ENCODE peak calls at places on chromosomes 13 and 19, in nine cellular contexts. Z, R, D, K, O, C, P, B and S are unnamed samples. For H3K9me3 and H3K4me1, the result is how much of the 10 kb centered on the place peaks cover.

GRCh38 chr13:26971990-26972888 is 199.4 kb downstream of the USP12 start:
- DNase-seq in Z (no peak), R (no peak), D (peak), K (peak), O (no peak), C (no peak), P (peak), B (no peak), S (peak)

GRCh38 chr19:5117421-5117820 is 148.5 kb downstream of the KDM4B start:
- DNase-seq in Z (no peak), R (no peak), D (no peak), K (no peak), O (no peak), C (no peak), P (no peak), B (no peak), S (no peak)

GRCh38 chr19:45164577-45165335 is 4.0 kb upstream of the NKPD1 start:
- DNase-seq in Z (no peak), R (no peak), D (no peak), K (peak), O (peak), C (peak), P (peak), B (peak), S (peak)

GRCh38 chr19:43984687-43985000 is 656 bp downstream of the ZNF155 start:
- DNase-seq in Z (no peak), R (no peak), D (peak), K (peak), O (peak), C (no peak), P (no peak), B (peak), S (no peak)

GRCh38 chr19:8702350-8702749 is 3.8 kb upstream of the ACTL9 start:
- DNase-seq in Z (no peak), R (no peak), D (peak), K (no peak), O (no peak), C (no peak), P (no peak), B (no peak), S (no peak)

GRCh38 chr19:50512112-50512998 is 1.4 kb downstream of the ASPDH start:
- DNase-seq in Z (no peak), R (no peak), D (no peak), K (no peak), O (peak), C (no peak), P (no peak), B (peak), S (no peak)

GRCh38 chr13:82933986-82934385 is 948.3 kb downstream of the SLITRK1 start:
- DNase-seq in Z (no peak), R (no peak), D (no peak), K (no peak), O (no peak), C (no peak), P (no peak), B (no peak), S (peak)

GRCh38 chr13:84951128-84951527 is 848.1 kb downstream of the SLITRK6 start:
- DNase-seq in Z (no peak), R (no peak), D (no peak), K (no peak), O (no peak), C (no peak), P (peak), B (no peak), S (no peak)

GRCh38 chr19:41997121-41997850 is 3.3 kb upstream of the ATP1A3 start:
- DNase-seq in Z (no peak), R (no peak), D (peak), K (peak), O (peak), C (no peak), P (no peak), B (no peak), S (peak)

GRCh38 chr19:46303702-46304397 is 7.0 kb downstream of the HIF3A start:
- DNase-seq in Z (no peak), R (no peak), D (peak), K (peak), O (peak), C (peak), P (peak), B (peak), S (peak)

GRCh38 chr13:51534075-51534817 is 50.0 kb upstream of the WDFY2 start:
- DNase-seq in Z (no peak), R (no peak), D (peak), K (peak), O (peak), C (no peak), P (no peak), B (peak), S (peak)

GRCh38 chr13:103694033-103694432 is 627.8 kb upstream of the SLC10A2 start:
- DNase-seq in Z (no peak), R (no peak), D (no peak), K (no peak), O (no peak), C (no peak), P (no peak), B (no peak), S (no peak)

GRCh38 chr19:38193445-38193844 is 30.6 kb downstream of the DPF1 start:
- DNase-seq in Z (no peak), R (no peak), D (no peak), K (no peak), O (no peak), C (no peak), P (no peak), B (no peak), S (no peak)

GRCh38 chr19:5083547-5083965 is 114.6 kb downstream of the KDM4B start:
- DNase-seq in Z (no peak), R (no peak), D (no peak), K (peak), O (peak), C (peak), P (no peak), B (peak), S (no peak)

GRCh38 chr19:35124098-35125060 is 8.8 kb downstream of the FXYD3 start:
- DNase-seq in Z (peak), R (peak), D (no peak), K (peak), O (peak), C (peak), P (peak), B (peak), S (peak)

GRCh38 chr13:25179011-25179410 is 6.9 kb upstream of the AMER2 start:
- DNase-seq in Z (no peak), R (no peak), D (no peak), K (no peak), O (no peak), C (no peak), P (no peak), B (no peak), S (no peak)

GRCh38 chr13:110593430-110594130 is 21.8 kb upstream of the NAXD start:
- DNase-seq in Z (no peak), R (no peak), D (peak), K (peak), O (no peak), C (no peak), P (peak), B (no peak), S (peak)

GRCh38 chr19:4744451-4745170 is 21.0 kb upstream of the DPP9 start:
- DNase-seq in Z (no peak), R (no peak), D (no peak), K (peak), O (no peak), C (peak), P (no peak), B (peak), S (peak)

GRCh38 chr13:95502216-95502615 is 50.3 kb upstream of the CLDN10 start:
- DNase-seq in Z (no peak), R (no peak), D (no peak), K (no peak), O (no peak), C (no peak), P (no peak), B (no peak), S (no peak)

GRCh38 chr19:47446534-47447469 is 24.9 kb downstream of the SLC8A2 start:
- DNase-seq in Z (no peak), R (no peak), D (no peak), K (peak), O (no peak), C (no peak), P (no peak), B (no peak), S (no peak)

GRCh38 chr13:29752175-29752574 is 98.2 kb downstream of the UBL3 start:
- DNase-seq in Z (no peak), R (no peak), D (no peak), K (no peak), O (no peak), C (no peak), P (no peak), B (no peak), S (no peak)

GRCh38 chr19:13881231-13881691 is 4.3 kb downstream of the NANOS3 start:
- DNase-seq in Z (no peak), R (no peak), D (peak), K (peak), O (no peak), C (no peak), P (peak), B (no peak), S (peak)

GRCh38 chr13:71979616-71980015 is 112.6 kb upstream of the DACH1 start:
- DNase-seq in Z (no peak), R (no peak), D (no peak), K (no peak), O (no peak), C (no peak), P (no peak), B (no peak), S (peak)

GRCh38 chr19:19474950-19475781 is 40.2 kb downstream of the TSSK6 start:
- DNase-seq in Z (no peak), R (no peak), D (no peak), K (no peak), O (no peak), C (peak), P (no peak), B (no peak), S (peak)

GRCh38 chr13:99575376-99575775 is 74.1 kb downstream of the TM9SF2 start:
- DNase-seq in Z (no peak), R (no peak), D (no peak), K (no peak), O (no peak), C (no peak), P (no peak), B (no peak), S (no peak)

GRCh38 chr19:7083076-7083956 is 13.8 kb downstream of the ZNF557 start:
- DNase-seq in Z (no peak), R (no peak), D (no peak), K (peak), O (no peak), C (no peak), P (no peak), B (no peak), S (peak)

GRCh38 chr19:31054430-31054829 is 294.8 kb downstream of the TSHZ3 start:
- DNase-seq in Z (no peak), R (no peak), D (peak), K (peak), O (peak), C (no peak), P (no peak), B (peak), S (peak)

GRCh38 chr19:6540918-6541689 is 10.3 kb downstream of the TNFSF9 start:
- DNase-seq in Z (no peak), R (no peak), D (no peak), K (peak), O (no peak), C (no peak), P (no peak), B (no peak), S (no peak)

GRCh38 chr13:87089391-87089790 is 581.8 kb upstream of the SLITRK5 start:
- DNase-seq in Z (no peak), R (no peak), D (no peak), K (peak), O (no peak), C (no peak), P (no peak), B (no peak), S (no peak)

GRCh38 chr13:99956473-99957349 is 14.9 kb downstream of the ZIC5 start:
- DNase-seq in Z (no peak), R (no peak), D (no peak), K (peak), O (no peak), C (no peak), P (no peak), B (no peak), S (no peak)

GRCh38 chr13:49246850-49247721 is 639 bp upstream of the CDADC1 start:
- DNase-seq in Z (no peak), R (no peak), D (no peak), K (no peak), O (no peak), C (no peak), P (no peak), B (no peak), S (no peak)

GRCh38 chr19:9865732-9866627 is 30.9 kb downstream of the PIN1 start:
- DNase-seq in Z (no peak), R (no peak), D (peak), K (no peak), O (no peak), C (no peak), P (no peak), B (no peak), S (no peak)

GRCh38 chr13:21318891-21319532 is 140.1 kb downstream of the ZDHHC20 start:
- DNase-seq in Z (no peak), R (no peak), D (no peak), K (peak), O (no peak), C (no peak), P (no peak), B (no peak), S (no peak)

GRCh38 chr19:6373096-6373812 is 660 bp downstream of the ALKBH7 start:
- DNase-seq in Z (peak), R (peak), D (peak), K (peak), O (peak), C (peak), P (peak), B (peak), S (peak)

GRCh38 chr19:38912600-38913514 is 871 bp upstream of the CCER2 start:
- DNase-seq in Z (no peak), R (no peak), D (peak), K (no peak), O (no peak), C (no peak), P (peak), B (no peak), S (peak)

GRCh38 chr13:43516401-43516826 is 270.4 kb downstream of the ENOX1 start:
- DNase-seq in Z (no peak), R (no peak), D (no peak), K (peak), O (no peak), C (peak), P (no peak), B (no peak), S (peak)

DNA sequence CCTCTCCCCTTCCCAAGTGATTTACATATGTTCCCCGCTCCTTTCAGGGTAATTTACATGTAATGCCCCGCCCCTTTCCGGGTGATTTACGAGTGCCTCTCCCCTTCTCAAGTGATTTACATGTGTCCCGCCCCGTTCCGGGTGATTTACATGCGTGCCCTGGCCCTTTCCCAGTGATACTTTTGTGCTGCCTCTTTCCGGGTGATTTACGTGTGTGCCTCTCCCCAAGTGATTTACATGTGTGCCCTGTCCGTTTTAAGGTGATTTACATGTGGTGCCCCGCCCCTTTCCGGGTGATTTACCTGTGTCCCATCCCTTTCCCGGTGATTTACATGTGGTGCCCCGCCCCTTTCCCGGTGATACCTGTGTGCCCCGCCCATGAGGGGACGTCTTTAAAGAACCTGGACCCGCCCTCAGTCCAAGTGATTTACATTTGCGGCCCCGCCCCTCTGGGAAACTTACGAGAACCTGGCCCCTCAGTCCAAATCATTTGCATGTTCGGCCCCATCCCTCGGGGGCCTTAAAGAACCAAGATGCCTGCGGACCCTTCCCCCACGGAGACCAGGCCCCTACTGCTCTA is 556 bp upstream of the LENG9 start:
- DNase-seq in Z (peak), R (peak), D (peak), K (peak), O (peak), C (peak), P (peak), B (peak), S (peak)
- H3K4me3 ChIP-seq in Z (peak), R (peak), D (peak), K (peak), O (peak), C (peak), P (peak), B (peak), S (peak)

GRCh38 chr19:23385404-23385803 is 9.9 kb downstream of the ZNF91 start:
- DNase-seq in Z (no peak), R (no peak), D (no peak), K (no peak), O (no peak), C (no peak), P (no peak), B (no peak), S (no peak)

GRCh38 chr19:23382955-23383354 is 12.3 kb downstream of the ZNF91 start:
- DNase-seq in Z (no peak), R (no peak), D (no peak), K (no peak), O (no peak), C (no peak), P (no peak), B (no peak), S (no peak)

GRCh38 chr19:23381114-23381513 is 14.2 kb downstream of the ZNF91 start:
- DNase-seq in Z (no peak), R (no peak), D (no peak), K (no peak), O (no peak), C (no peak), P (peak), B (no peak), S (no peak)

GRCh38 chr19:23384166-23384565 is 11.1 kb downstream of the ZNF91 start:
- DNase-seq in Z (no peak), R (no peak), D (no peak), K (no peak), O (no peak), C (no peak), P (no peak), B (no peak), S (no peak)

GRCh38 chr19:23384858-23385257 is 10.4 kb downstream of the ZNF91 start:
- DNase-seq in Z (no peak), R (no peak), D (no peak), K (no peak), O (no peak), C (no peak), P (no peak), B (no peak), S (no peak)
- H3K9me3 ChIP-seq in Z (under half), R (half or more), D (half or more), K (under half), O (under half), C (under half), P (half or more), B (under half), S (under half)

DNA sequence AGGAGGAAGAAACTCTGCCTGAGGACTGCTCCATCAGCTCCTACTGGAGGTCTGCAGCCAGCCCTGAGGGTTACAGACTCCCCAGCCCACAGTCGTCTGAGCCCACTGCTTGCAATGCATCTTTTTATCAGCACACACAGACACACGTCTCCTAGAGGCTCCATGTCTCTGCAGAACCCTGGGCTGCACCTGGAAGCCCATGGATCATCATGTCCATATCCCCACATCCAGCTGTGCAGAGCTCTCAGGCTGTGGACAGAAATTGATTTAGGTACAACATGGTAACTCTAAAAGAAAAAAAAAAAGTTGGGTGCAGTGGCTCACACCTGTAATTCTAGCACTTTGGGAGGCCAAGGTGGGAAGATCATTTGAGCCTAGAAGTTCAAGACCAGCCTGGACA is 32.9 kb upstream of the ISYNA1 start:
- DNase-seq in Z (no peak), R (no peak), D (no peak), K (no peak), O (no peak), C (no peak), P (no peak), B (no peak), S (no peak)
- H3K4me1 ChIP-seq in Z (under half), R (half or more), D (under half), K (under half), O (half or more), C (under half), P (under half), B (half or more), S (under half)

GRCh38 chr19:2771786-2772674 is 11.0 kb downstream of the SGTA start:
- DNase-seq in Z (no peak), R (no peak), D (no peak), K (no peak), O (no peak), C (no peak), P (no peak), B (no peak), S (no peak)

GRCh38 chr19:2774083-2774679 is 8.9 kb downstream of the SGTA start:
- DNase-seq in Z (no peak), R (no peak), D (no peak), K (no peak), O (peak), C (no peak), P (no peak), B (no peak), S (no peak)

GRCh38 chr19:2775556-2776430 is 7.3 kb downstream of the SGTA start:
- DNase-seq in Z (peak), R (no peak), D (peak), K (peak), O (peak), C (no peak), P (no peak), B (peak), S (peak)

GRCh38 chr19:2777952-2778683 is 5.0 kb downstream of the SGTA start:
- DNase-seq in Z (no peak), R (no peak), D (no peak), K (no peak), O (no peak), C (no peak), P (no peak), B (no peak), S (peak)

GRCh38 chr19:2774953-2775555 is 8.0 kb downstream of the SGTA start:
- DNase-seq in Z (no peak), R (no peak), D (no peak), K (no peak), O (no peak), C (no peak), P (no peak), B (no peak), S (no peak)
- H3K4me3 ChIP-seq in Z (no peak), R (peak), D (no peak), K (no peak), O (peak), C (no peak), P (no peak), B (peak), S (peak)

GRCh38 chr19:57190301-57190700 is 999 bp upstream of the ZNF264 start:
- DNase-seq in Z (no peak), R (no peak), D (no peak), K (no peak), O (no peak), C (no peak), P (no peak), B (no peak), S (no peak)
- H3K9me3 ChIP-seq in Z (under half), R (under half), D (under half), K (under half), O (under half), C (under half), P (under half), B (under half), S (under half)

GRCh38 chr19:48994035-48994386 is 324 bp downstream of the RUVBL2 start:
- DNase-seq in Z (no peak), R (no peak), D (no peak), K (peak), O (no peak), C (no peak), P (no peak), B (no peak), S (no peak)
- H3K4me1 ChIP-seq in Z (under half), R (under half), D (under half), K (under half), O (under half), C (under half), P (under half), B (under half), S (under half)

DNA sequence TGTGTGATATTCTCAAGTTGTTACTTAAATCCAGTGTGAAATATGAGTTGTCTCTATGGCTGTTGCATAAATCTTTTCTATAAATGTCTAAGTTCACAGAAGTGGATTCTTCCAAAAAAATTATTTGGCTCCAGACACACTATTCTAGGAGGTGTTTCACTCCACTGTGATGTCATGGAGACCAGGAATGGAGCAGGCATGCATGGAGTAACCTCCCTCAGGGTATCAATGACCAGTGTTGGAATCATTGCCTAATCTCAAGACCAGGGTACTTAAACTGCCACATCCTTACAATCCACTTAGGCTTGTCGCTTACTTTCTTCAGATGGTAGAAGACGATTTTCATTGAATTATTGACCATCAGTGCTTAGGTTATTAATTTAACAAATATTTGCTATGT is 55.4 kb downstream of the LRRC63 start:
- DNase-seq in Z (no peak), R (no peak), D (no peak), K (no peak), O (no peak), C (no peak), P (no peak), B (no peak), S (no peak)
- H3K4me3 ChIP-seq in Z (no peak), R (no peak), D (no peak), K (no peak), O (no peak), C (no peak), P (no peak), B (no peak), S (no peak)